ENCODE peak calls at places on chromosomes 4 and X, in five cellular contexts. One of them, this sample, is unnamed.

GRCh38 chr4:3801521-3801920 is 35.3 kb downstream of the ADRA2C start:
- DNase-seq in AG09309: no peak
- DNase-seq in mesenteric fat pad: no peak
- DNase-seq in ureter: no peak
- DNase-seq in NCI-H748 treated with DMSO at 0.1 percent for 48 hours: no peak
- DNase-seq in this sample: no peak

GRCh38 chr4:39495446-39496208 is 31.6 kb downstream of the UGDH start:
- DNase-seq in AG09309: no peak
- DNase-seq in mesenteric fat pad: no peak
- DNase-seq in ureter: no peak
- DNase-seq in NCI-H748 treated with DMSO at 0.1 percent for 48 hours: no peak
- DNase-seq in this sample: no peak

GRCh38 chr4:101000496-101000895 is 346.8 kb downstream of the PPP3CA start:
- DNase-seq in AG09309: no peak
- DNase-seq in mesenteric fat pad: no peak
- DNase-seq in ureter: no peak
- DNase-seq in NCI-H748 treated with DMSO at 0.1 percent for 48 hours: no peak
- DNase-seq in this sample: no peak

GRCh38 chr4:10164877-10165283 is 48.3 kb upstream of the WDR1 start:
- DNase-seq in AG09309: no peak
- DNase-seq in mesenteric fat pad: no peak
- DNase-seq in ureter: no peak
- DNase-seq in NCI-H748 treated with DMSO at 0.1 percent for 48 hours: peak; percentile 23
- DNase-seq in this sample: no peak

GRCh38 chrX:68914337-68914989 is 85.6 kb downstream of the EFNB1 start:
- DNase-seq in AG09309: no peak
- DNase-seq in mesenteric fat pad: no peak
- DNase-seq in ureter: no peak
- DNase-seq in NCI-H748 treated with DMSO at 0.1 percent for 48 hours: no peak
- DNase-seq in this sample: no peak

GRCh38 chr4:80202784-80203553 is 5.7 kb downstream of the PRDM8 start:
- DNase-seq in AG09309: no peak
- DNase-seq in mesenteric fat pad: no peak
- DNase-seq in ureter: peak; percentile 51
- DNase-seq in NCI-H748 treated with DMSO at 0.1 percent for 48 hours: no peak
- DNase-seq in this sample: no peak

GRCh38 chr4:58050439-58050838 is 940.3 kb upstream of the IGFBP7 start:
- DNase-seq in AG09309: no peak
- DNase-seq in mesenteric fat pad: no peak
- DNase-seq in ureter: no peak
- DNase-seq in NCI-H748 treated with DMSO at 0.1 percent for 48 hours: no peak
- DNase-seq in this sample: no peak

GRCh38 chrX:12446342-12447075 is 308.2 kb downstream of the FRMPD4 start:
- DNase-seq in AG09309: peak; percentile 54
- DNase-seq in mesenteric fat pad: no peak
- DNase-seq in ureter: no peak
- DNase-seq in NCI-H748 treated with DMSO at 0.1 percent for 48 hours: no peak
- DNase-seq in this sample: peak; percentile 30

GRCh38 chr4:1385373-1386340 is 20.6 kb downstream of the NKX1-1 start:
- DNase-seq in AG09309: no peak
- DNase-seq in mesenteric fat pad: no peak
- DNase-seq in ureter: no peak
- DNase-seq in NCI-H748 treated with DMSO at 0.1 percent for 48 hours: no peak
- DNase-seq in this sample: no peak

GRCh38 chr4:649751-650310 is 24.2 kb downstream of the ATP5ME start:
- DNase-seq in AG09309: no peak
- DNase-seq in mesenteric fat pad: no peak
- DNase-seq in ureter: no peak
- DNase-seq in NCI-H748 treated with DMSO at 0.1 percent for 48 hours: no peak
- DNase-seq in this sample: no peak

GRCh38 chr4:89469930-89470375 is 162.4 kb upstream of the GPRIN3 start:
- DNase-seq in AG09309: peak; percentile 78
- DNase-seq in mesenteric fat pad: no peak
- DNase-seq in ureter: no peak
- DNase-seq in NCI-H748 treated with DMSO at 0.1 percent for 48 hours: no peak
- DNase-seq in this sample: peak; percentile 72

GRCh38 chrX:10327651-10328050 is 170.9 kb downstream of the CLCN4 start:
- DNase-seq in AG09309: no peak
- DNase-seq in mesenteric fat pad: no peak
- DNase-seq in ureter: no peak
- DNase-seq in NCI-H748 treated with DMSO at 0.1 percent for 48 hours: no peak
- DNase-seq in this sample: no peak

GRCh38 chrX:19731307-19731706 is 156.1 kb downstream of the SH3KBP1 start:
- DNase-seq in AG09309: no peak
- DNase-seq in mesenteric fat pad: no peak
- DNase-seq in ureter: no peak
- DNase-seq in NCI-H748 treated with DMSO at 0.1 percent for 48 hours: no peak
- DNase-seq in this sample: no peak

GRCh38 chrX:117959045-117959444 is 157.6 kb downstream of the KLHL13 start:
- DNase-seq in AG09309: no peak
- DNase-seq in mesenteric fat pad: no peak
- DNase-seq in ureter: no peak
- DNase-seq in NCI-H748 treated with DMSO at 0.1 percent for 48 hours: no peak
- DNase-seq in this sample: no peak

GRCh38 chrX:13387656-13388421 is 68.0 kb upstream of the ATXN3L start:
- DNase-seq in AG09309: no peak
- DNase-seq in mesenteric fat pad: no peak
- DNase-seq in ureter: no peak
- DNase-seq in NCI-H748 treated with DMSO at 0.1 percent for 48 hours: no peak
- DNase-seq in this sample: peak; percentile 33

GRCh38 chr4:17781072-17781830 is at the start of gene FAM184B:
- DNase-seq in AG09309: no peak
- DNase-seq in mesenteric fat pad: no peak
- DNase-seq in ureter: no peak
- DNase-seq in NCI-H748 treated with DMSO at 0.1 percent for 48 hours: peak; percentile 8
- DNase-seq in this sample: no peak

GRCh38 chr4:26150948-26151347 is 169.9 kb upstream of the RBPJ start:
- DNase-seq in AG09309: no peak
- DNase-seq in mesenteric fat pad: no peak
- DNase-seq in ureter: no peak
- DNase-seq in NCI-H748 treated with DMSO at 0.1 percent for 48 hours: no peak
- DNase-seq in this sample: no peak

GRCh38 chr4:152997235-152997735 is 61.2 kb downstream of the FHDC1 start:
- DNase-seq in AG09309: no peak
- DNase-seq in mesenteric fat pad: no peak
- DNase-seq in ureter: no peak
- DNase-seq in NCI-H748 treated with DMSO at 0.1 percent for 48 hours: no peak
- DNase-seq in this sample: no peak

GRCh38 chr4:36917413-36917812 is 327.1 kb upstream of the NWD2 start:
- DNase-seq in AG09309: no peak
- DNase-seq in mesenteric fat pad: no peak
- DNase-seq in ureter: no peak
- DNase-seq in NCI-H748 treated with DMSO at 0.1 percent for 48 hours: no peak
- DNase-seq in this sample: no peak

GRCh38 chr4:105369988-105370387 is 103.9 kb downstream of the PPA2 start:
- DNase-seq in AG09309: no peak
- DNase-seq in mesenteric fat pad: no peak
- DNase-seq in ureter: no peak
- DNase-seq in NCI-H748 treated with DMSO at 0.1 percent for 48 hours: no peak
- DNase-seq in this sample: no peak

GRCh38 chr4:148118628-148119027 is 323.6 kb downstream of the NR3C2 start:
- DNase-seq in AG09309: no peak
- DNase-seq in mesenteric fat pad: no peak
- DNase-seq in ureter: no peak
- DNase-seq in NCI-H748 treated with DMSO at 0.1 percent for 48 hours: no peak
- DNase-seq in this sample: no peak

GRCh38 chr4:88204882-88205281 is 46.4 kb upstream of the ABCG2 start:
- DNase-seq in AG09309: no peak
- DNase-seq in mesenteric fat pad: no peak
- DNase-seq in ureter: no peak
- DNase-seq in NCI-H748 treated with DMSO at 0.1 percent for 48 hours: no peak
- DNase-seq in this sample: no peak

GRCh38 chr4:113539408-113539807 is 222.1 kb downstream of the CAMK2D start:
- DNase-seq in AG09309: no peak
- DNase-seq in mesenteric fat pad: no peak
- DNase-seq in ureter: no peak
- DNase-seq in NCI-H748 treated with DMSO at 0.1 percent for 48 hours: no peak
- DNase-seq in this sample: peak; percentile 43

GRCh38 chrX:54171527-54171926 is 11.5 kb downstream of the FAM120C start:
- DNase-seq in AG09309: peak; percentile 39
- DNase-seq in mesenteric fat pad: no peak
- DNase-seq in ureter: no peak
- DNase-seq in NCI-H748 treated with DMSO at 0.1 percent for 48 hours: no peak
- DNase-seq in this sample: peak; percentile 39

GRCh38 chr4:182807346-182807745 is 109.8 kb downstream of the DCTD start:
- DNase-seq in AG09309: no peak
- DNase-seq in mesenteric fat pad: no peak
- DNase-seq in ureter: no peak
- DNase-seq in NCI-H748 treated with DMSO at 0.1 percent for 48 hours: no peak
- DNase-seq in this sample: no peak

This sample was measured in GM04504.